ENCODE peak calls at places on chromosomes 11 and 22, in six cellular contexts. L is neural progenitor cell, T is PC-3, O is tibial artery, G is GM23248, E is HAP-1. X is an unnamed sample.
A peak's percentile ranks its signal among the peaks of the same experiment; 100 is the strongest.

GRCh38 chr11:73553266-73553665 is 44.6 kb downstream of the FAM168A start:
- DNase-seq in E (no peak), G (peak; percentile 13), L (no peak), T (no peak), O (no peak), X (no peak)

GRCh38 chr22:35987994-35988393 is 40.6 kb downstream of the RBFOX2 start:
- DNase-seq in T (no peak), L (no peak), O (no peak), G (no peak), E (no peak), X (no peak)

GRCh38 chr11:122853971-122854446 is 15.7 kb downstream of the CRTAM start:
- DNase-seq in G (peak; percentile 83), O (no peak), L (peak; percentile 82), E (peak; percentile 85), T (peak; percentile 96), X (no peak)

GRCh38 chr11:61454520-61454919 is 24.6 kb downstream of the SDHAF2 start:
- DNase-seq in G (no peak), O (no peak), L (no peak), E (no peak), T (no peak), X (no peak)

GRCh38 chr11:46920709-46921108 is 2.4 kb upstream of the LRP4 start:
- DNase-seq in E (no peak), O (peak; percentile 73), G (peak; percentile 99), T (peak; percentile 89), L (no peak), X (peak; percentile 81)

GRCh38 chr11:95067042-95067827 is 516 bp downstream of the SRSF8 start:
- DNase-seq in L (peak; percentile 85), G (peak; percentile 91), O (peak; percentile 93), E (peak; percentile 53), T (peak; percentile 87), X (peak; percentile 93)

GRCh38 chr11:8732748-8733241 is 50.2 kb downstream of the RPL27A start:
- DNase-seq in G (peak; percentile 91), T (peak; percentile 82), L (no peak), O (peak; percentile 96), E (no peak), X (peak; percentile 96)

GRCh38 chr11:65559951-65560537 is 1.9 kb upstream of the LTBP3 start:
- DNase-seq in L (no peak), E (no peak), O (peak; percentile 72), G (peak; percentile 90), T (peak; percentile 98), X (no peak)

GRCh38 chr11:104663190-104664140 is 234.8 kb downstream of the CASP12 start:
- DNase-seq in T (peak; percentile 86), L (no peak), G (no peak), O (no peak), E (no peak), X (no peak)

GRCh38 chr11:63769719-63770443 is 1.3 kb upstream of the ZFTA start:
- DNase-seq in T (no peak), L (peak; percentile 64), O (no peak), G (peak; percentile 24), E (no peak), X (no peak)

GRCh38 chr11:97772696-97773095 is 1248.1 kb upstream of the CNTN5 start:
- DNase-seq in L (no peak), O (no peak), E (no peak), G (no peak), T (no peak), X (no peak)

GRCh38 chr11:33406241-33406640 is 149.1 kb downstream of the HIPK3 start:
- DNase-seq in O (no peak), L (no peak), T (no peak), E (no peak), G (no peak), X (no peak)

GRCh38 chr11:45877845-45878244 is 7.6 kb upstream of the MAPK8IP1 start:
- DNase-seq in L (no peak), O (no peak), G (no peak), T (no peak), E (no peak), X (no peak)

GRCh38 chr11:66969584-66970205 is 5.4 kb upstream of the C11orf86 start:
- DNase-seq in L (no peak), E (no peak), T (no peak), G (peak; percentile 84), O (no peak), X (no peak)

GRCh38 chr11:419248-420005 is 4.6 kb upstream of the SIGIRR start:
- DNase-seq in E (no peak), L (no peak), O (no peak), T (no peak), G (no peak), X (peak; percentile 1)

GRCh38 chr22:42289671-42290269 is 19.3 kb upstream of the TCF20 start:
- DNase-seq in G (peak; percentile 36), T (no peak), L (no peak), O (no peak), E (no peak), X (no peak)

GRCh38 chr11:93655581-93656255 is 5.8 kb upstream of the CEP295 start:
- DNase-seq in O (no peak), E (no peak), T (peak; percentile 35), L (no peak), G (no peak), X (no peak)

GRCh38 chr22:38299001-38299651 is 18.1 kb downstream of the CSNK1E start:
- DNase-seq in G (no peak), L (no peak), O (no peak), T (peak; percentile 82), E (no peak), X (no peak)

GRCh38 chr22:38302906-38303305 is 14.3 kb downstream of the CSNK1E start:
- DNase-seq in L (no peak), E (no peak), O (no peak), G (no peak), T (no peak), X (no peak)

GRCh38 chr22:38299758-38300157 is 17.5 kb downstream of the CSNK1E start:
- DNase-seq in T (no peak), L (no peak), G (no peak), O (no peak), E (no peak), X (no peak)

GRCh38 chr22:38298312-38299000 is 18.8 kb downstream of the CSNK1E start:
- DNase-seq in T (peak; percentile 99), L (peak; percentile 34), G (peak; percentile 91), E (no peak), O (no peak), X (no peak)

DNA sequence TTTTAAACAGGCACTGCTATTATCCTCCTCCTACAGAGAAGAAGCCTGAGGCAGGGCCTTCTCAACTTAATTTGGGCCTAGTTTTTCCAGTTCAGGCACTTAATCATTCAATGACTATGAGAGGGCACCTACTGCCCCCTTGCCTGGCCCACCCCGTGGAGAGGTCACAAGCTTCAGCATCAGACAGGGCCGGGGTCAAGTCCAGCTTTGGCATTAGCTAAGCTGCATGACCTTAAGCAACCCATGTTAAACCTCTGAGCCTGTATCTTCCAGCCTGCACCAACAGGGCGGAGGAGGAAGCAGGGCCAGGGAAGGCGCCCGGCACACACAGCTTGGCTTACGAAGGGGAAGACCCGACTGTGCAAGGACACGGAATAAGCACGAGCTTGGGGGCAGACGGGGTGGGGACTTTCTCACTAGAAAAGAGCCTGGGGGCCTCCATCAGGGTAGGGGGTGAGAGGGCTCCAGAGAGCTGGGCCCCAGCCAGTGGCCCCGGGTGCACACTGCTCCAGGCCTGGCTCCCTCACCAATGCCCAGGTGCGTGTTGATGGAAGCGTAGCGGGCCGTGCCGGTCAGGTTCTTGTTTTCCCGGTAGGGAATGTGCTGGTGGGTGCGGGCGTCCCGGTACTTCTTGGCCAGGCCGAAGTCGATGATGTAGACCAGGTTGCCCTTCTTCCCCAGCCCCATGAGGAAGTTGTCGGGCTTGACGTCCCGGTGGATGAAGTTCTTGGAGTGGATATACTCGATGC is 16.9 kb downstream of the CSNK1E start:
- DNase-seq in L (no peak), E (no peak), O (no peak), G (no peak), T (no peak), X (no peak)
- H3K36me3 ChIP-seq in L (no peaks in the 10 kb centered on the region), E (peaks cover 94% of the 10 kb centered on the region), O (peaks cover 73% of the 10 kb centered on the region), G (peaks cover 60% of the 10 kb centered on the region), T (peaks cover 72% of the 10 kb centered on the region), X (peaks cover 80% of the 10 kb centered on the region)

DNA sequence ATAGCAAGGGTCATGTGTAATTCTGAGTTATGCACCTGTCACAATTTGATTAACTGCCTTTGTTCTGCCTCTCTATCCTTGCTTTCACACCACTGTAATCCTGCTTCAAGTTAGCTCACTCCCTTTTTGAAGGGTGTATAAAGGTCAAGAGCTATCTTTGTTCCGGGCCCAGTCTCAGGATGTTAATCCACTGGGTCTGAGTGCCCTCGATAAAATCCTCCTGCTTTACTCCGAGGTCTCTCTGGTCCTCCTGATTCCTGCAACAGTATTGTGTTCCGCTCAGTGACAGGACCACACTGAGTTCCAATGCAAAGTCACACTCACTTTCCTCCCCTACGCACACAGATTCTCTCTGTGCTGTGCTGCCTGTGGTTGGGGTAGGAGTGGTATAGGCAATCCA is 186.5 kb downstream of the DYNC2H1 start:
- DNase-seq in G (no peak), T (no peak), O (no peak), E (no peak), L (peak; percentile 3), X (no peak)
- H3K9me3 ChIP-seq in G (peaks cover 3% of the 10 kb centered on the region), T (peaks cover 42% of the 10 kb centered on the region), O (peaks cover 7% of the 10 kb centered on the region), E (no peaks in the 10 kb centered on the region), L (peaks cover 11% of the 10 kb centered on the region), X (peaks cover 5% of the 10 kb centered on the region)

GRCh38 chr22:46226577-46226976 is 23.5 kb downstream of the CDPF1 start:
- DNase-seq in E (no peak), T (no peak), O (no peak), G (no peak), L (no peak), X (no peak)
- H3K27me3 ChIP-seq in E (no peaks in the 10 kb centered on the region), T (no peaks in the 10 kb centered on the region), O (no peaks in the 10 kb centered on the region), G (no peaks in the 10 kb centered on the region), L (no peaks in the 10 kb centered on the region), X (no peaks in the 10 kb centered on the region)

GRCh38 chr11:14471127-14471526 is 28.5 kb downstream of the COPB1 start:
- DNase-seq in E (no peak), G (no peak), O (no peak), L (no peak), T (no peak), X (no peak)
- H3K36me3 ChIP-seq in E (peaks cover 90% of the 10 kb centered on the region), G (peaks cover 96% of the 10 kb centered on the region), O (peaks cover 71% of the 10 kb centered on the region), L (peaks cover 43% of the 10 kb centered on the region), T (peaks cover 67% of the 10 kb centered on the region), X (peaks cover 70% of the 10 kb centered on the region)

DNA sequence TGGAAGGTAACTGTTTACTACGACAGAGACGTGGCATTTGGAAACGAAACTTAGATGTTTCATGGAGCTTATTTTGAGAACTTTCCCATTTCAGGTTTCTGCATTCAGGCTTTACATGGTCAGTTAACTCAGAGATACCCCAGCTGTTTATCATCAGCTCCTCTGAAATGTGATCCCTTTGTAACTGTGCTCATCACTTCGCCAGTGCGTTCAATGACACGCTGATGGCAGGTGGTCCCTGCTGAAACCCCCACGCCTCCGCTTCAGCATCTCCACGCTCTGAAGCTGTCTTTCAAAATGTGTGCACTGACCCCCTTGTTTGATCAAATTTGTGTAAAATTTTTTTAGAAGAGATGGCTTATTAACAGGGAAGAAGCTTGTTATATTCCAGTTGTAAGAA is 30.5 kb downstream of the ALG12 start:
- DNase-seq in E (no peak), O (no peak), L (no peak), G (no peak), T (no peak), X (no peak)
- H3K9me3 ChIP-seq in E (peaks cover 4% of the 10 kb centered on the region), O (no peaks in the 10 kb centered on the region), L (peaks cover 4% of the 10 kb centered on the region), G (no peaks in the 10 kb centered on the region), T (no peaks in the 10 kb centered on the region), X (peaks cover 39% of the 10 kb centered on the region)

X was measured in ascending aorta.